ENCODE peak calls at places on chromosomes 13 and 19, in ten cellular contexts. V, K, B, Q, G, J, X, I, E and R are unnamed samples.

GRCh38 chr19:14556662-14557188 is 15.1 kb downstream of the NDUFB7 start:
- DNase-seq in K (peak; percentile 71), Q (peak; percentile 73), V (peak; percentile 86), J (peak; percentile 71), G (peak; percentile 81), E (peak; percentile 67), X (peak; percentile 73), B (peak; percentile 63), I (peak; percentile 83), R (peak; percentile 56)

GRCh38 chr19:13117176-13117771 is 734 bp upstream of the TRMT1 start:
- DNase-seq in B (no peak), Q (no peak), X (no peak), E (no peak), J (no peak), K (no peak), I (no peak), V (no peak), G (no peak), R (no peak)

GRCh38 chr13:52195052-52195837 is 35.8 kb upstream of the NEK3 start:
- DNase-seq in G (peak; percentile 13), Q (no peak), V (no peak), I (peak; percentile 85), E (peak; percentile 19), X (peak; percentile 69), J (peak; percentile 20), B (peak; percentile 26), K (no peak), R (no peak)

GRCh38 chr13:32940601-32941000 is 75.6 kb upstream of the KL start:
- DNase-seq in V (no peak), Q (no peak), X (no peak), I (peak; percentile 80), G (no peak), K (no peak), E (no peak), B (no peak), J (no peak), R (no peak)

GRCh38 chr19:1770866-1771576 is 17.7 kb downstream of the ONECUT3 start:
- DNase-seq in J (no peak), G (no peak), I (no peak), Q (no peak), X (no peak), V (no peak), K (no peak), B (no peak), E (no peak), R (no peak)

GRCh38 chr13:24134772-24135171 is 25.7 kb upstream of the SPATA13 start:
- DNase-seq in V (no peak), Q (no peak), E (no peak), K (peak; percentile 9), J (no peak), I (no peak), G (no peak), X (no peak), B (no peak), R (no peak)

GRCh38 chr13:28741080-28741479 is 22.3 kb upstream of the SLC46A3 start:
- DNase-seq in X (no peak), I (peak; percentile 64), B (no peak), G (no peak), K (no peak), V (no peak), J (no peak), E (no peak), Q (no peak), R (no peak)

GRCh38 chr19:57280913-57281425 is 684 bp downstream of the ZNF460 start:
- DNase-seq in I (no peak), X (no peak), B (peak; percentile 21), J (no peak), V (no peak), G (no peak), Q (no peak), E (peak; percentile 11), K (no peak), R (peak; percentile 2)

GRCh38 chr19:54338521-54338920 is 441 bp downstream of the LILRA4 start:
- DNase-seq in Q (no peak), V (no peak), G (no peak), X (no peak), J (no peak), I (no peak), B (no peak), K (no peak), E (no peak), R (no peak)